ENCODE peak calls at places on chromosomes 12 and 14, in nine cellular contexts. One of them, this sample, is unnamed.

GRCh38 chr12:76255281-76255680 is 92.9 kb downstream of the BBS10 start:
- DNase-seq in coronary artery: no peak
- DNase-seq in nephron progenitor cell: no peak
- DNase-seq in fibroblast of mammary gland: no peak
- DNase-seq in stomach: no peak
- DNase-seq in right atrium auricular region: no peak
- DNase-seq in psoas muscle: no peak
- DNase-seq in SK-N-SH: no peak
- DNase-seq in uterus: no peak
- DNase-seq in this sample: no peak

GRCh38 chr12:55019784-55020183 is at the start of gene NEUROD4:
- DNase-seq in coronary artery: no peak
- DNase-seq in nephron progenitor cell: peak; percentile 86
- DNase-seq in fibroblast of mammary gland: peak; percentile 64
- DNase-seq in stomach: peak; percentile 40
- DNase-seq in right atrium auricular region: no peak
- DNase-seq in psoas muscle: no peak
- DNase-seq in SK-N-SH: no peak
- DNase-seq in uterus: no peak
- DNase-seq in this sample: peak; percentile 89

GRCh38 chr12:130423136-130423535 is 85.4 kb downstream of the PIWIL1 start:
- DNase-seq in coronary artery: peak; percentile 24
- DNase-seq in nephron progenitor cell: no peak
- DNase-seq in fibroblast of mammary gland: no peak
- DNase-seq in stomach: no peak
- DNase-seq in right atrium auricular region: no peak
- DNase-seq in psoas muscle: no peak
- DNase-seq in SK-N-SH: no peak
- DNase-seq in uterus: no peak
- DNase-seq in this sample: no peak

GRCh38 chr12:132262256-132263060 is 66.9 kb downstream of the GALNT9 start:
- DNase-seq in coronary artery: no peak
- DNase-seq in nephron progenitor cell: no peak
- DNase-seq in fibroblast of mammary gland: no peak
- DNase-seq in stomach: no peak
- DNase-seq in right atrium auricular region: no peak
- DNase-seq in psoas muscle: no peak
- DNase-seq in SK-N-SH: no peak
- DNase-seq in uterus: no peak
- DNase-seq in this sample: no peak

GRCh38 chr12:104106965-104107364 is 31.0 kb downstream of the NFYB start:
- DNase-seq in coronary artery: no peak
- DNase-seq in nephron progenitor cell: no peak
- DNase-seq in fibroblast of mammary gland: no peak
- DNase-seq in stomach: no peak
- DNase-seq in right atrium auricular region: no peak
- DNase-seq in psoas muscle: no peak
- DNase-seq in SK-N-SH: no peak
- DNase-seq in uterus: no peak
- DNase-seq in this sample: no peak

GRCh38 chr12:123102781-123103503 is 47.9 kb downstream of the PITPNM2 start:
- DNase-seq in coronary artery: no peak
- DNase-seq in nephron progenitor cell: no peak
- DNase-seq in fibroblast of mammary gland: no peak
- DNase-seq in stomach: no peak
- DNase-seq in right atrium auricular region: no peak
- DNase-seq in psoas muscle: no peak
- DNase-seq in SK-N-SH: no peak
- DNase-seq in uterus: no peak
- DNase-seq in this sample: no peak

GRCh38 chr12:53219116-53219955 is 12.3 kb upstream of the ITGB7 start:
- DNase-seq in coronary artery: no peak
- DNase-seq in nephron progenitor cell: no peak
- DNase-seq in fibroblast of mammary gland: peak; percentile 44
- DNase-seq in stomach: no peak
- DNase-seq in right atrium auricular region: no peak
- DNase-seq in psoas muscle: peak; percentile 55
- DNase-seq in SK-N-SH: no peak
- DNase-seq in uterus: no peak
- DNase-seq in this sample: no peak

GRCh38 chr14:50402965-50403364 is 6.3 kb upstream of the CDKL1 start:
- DNase-seq in coronary artery: no peak
- DNase-seq in nephron progenitor cell: no peak
- DNase-seq in fibroblast of mammary gland: peak; percentile 27
- DNase-seq in stomach: no peak
- DNase-seq in right atrium auricular region: no peak
- DNase-seq in psoas muscle: no peak
- DNase-seq in SK-N-SH: no peak
- DNase-seq in uterus: no peak
- DNase-seq in this sample: no peak

GRCh38 chr12:103858953-103859601 is 18.0 kb upstream of the NT5DC3 start:
- DNase-seq in coronary artery: peak; percentile 92
- DNase-seq in nephron progenitor cell: no peak
- DNase-seq in fibroblast of mammary gland: peak; percentile 94
- DNase-seq in stomach: peak; percentile 42
- DNase-seq in right atrium auricular region: peak; percentile 76
- DNase-seq in psoas muscle: peak; percentile 61
- DNase-seq in SK-N-SH: no peak
- DNase-seq in uterus: peak; percentile 93
- DNase-seq in this sample: no peak

GRCh38 chr14:50906326-50906725 is 34.5 kb downstream of the ABHD12B start:
- DNase-seq in coronary artery: no peak
- DNase-seq in nephron progenitor cell: no peak
- DNase-seq in fibroblast of mammary gland: no peak
- DNase-seq in stomach: no peak
- DNase-seq in right atrium auricular region: no peak
- DNase-seq in psoas muscle: no peak
- DNase-seq in SK-N-SH: no peak
- DNase-seq in uterus: no peak
- DNase-seq in this sample: no peak

GRCh38 chr12:107411792-107412535 is 273.6 kb upstream of the PWP1 start:
- DNase-seq in coronary artery: no peak
- DNase-seq in nephron progenitor cell: no peak
- DNase-seq in fibroblast of mammary gland: peak; percentile 78
- DNase-seq in stomach: no peak
- DNase-seq in right atrium auricular region: no peak
- DNase-seq in psoas muscle: no peak
- DNase-seq in SK-N-SH: no peak
- DNase-seq in uterus: no peak
- DNase-seq in this sample: no peak

GRCh38 chr14:94337274-94337673 is 14.1 kb upstream of the SERPINA6 start:
- DNase-seq in coronary artery: no peak
- DNase-seq in nephron progenitor cell: no peak
- DNase-seq in fibroblast of mammary gland: peak; percentile 81
- DNase-seq in stomach: no peak
- DNase-seq in right atrium auricular region: no peak
- DNase-seq in psoas muscle: no peak
- DNase-seq in SK-N-SH: no peak
- DNase-seq in uterus: no peak
- DNase-seq in this sample: no peak

GRCh38 chr12:2732290-2732689 is 62.5 kb upstream of the FKBP4 start:
- DNase-seq in coronary artery: no peak
- DNase-seq in nephron progenitor cell: no peak
- DNase-seq in fibroblast of mammary gland: no peak
- DNase-seq in stomach: no peak
- DNase-seq in right atrium auricular region: no peak
- DNase-seq in psoas muscle: no peak
- DNase-seq in SK-N-SH: no peak
- DNase-seq in uterus: no peak
- DNase-seq in this sample: no peak

GRCh38 chr12:68435816-68436215 is 103.7 kb upstream of the MDM1 start:
- DNase-seq in coronary artery: no peak
- DNase-seq in nephron progenitor cell: no peak
- DNase-seq in fibroblast of mammary gland: no peak
- DNase-seq in stomach: no peak
- DNase-seq in right atrium auricular region: no peak
- DNase-seq in psoas muscle: no peak
- DNase-seq in SK-N-SH: no peak
- DNase-seq in uterus: no peak
- DNase-seq in this sample: no peak

GRCh38 chr14:100054553-100055075 is 10.6 kb upstream of the EVL start:
- DNase-seq in coronary artery: no peak
- DNase-seq in nephron progenitor cell: no peak
- DNase-seq in fibroblast of mammary gland: no peak
- DNase-seq in stomach: no peak
- DNase-seq in right atrium auricular region: no peak
- DNase-seq in psoas muscle: no peak
- DNase-seq in SK-N-SH: no peak
- DNase-seq in uterus: no peak
- DNase-seq in this sample: no peak

GRCh38 chr12:109998241-109998903 is 858 bp upstream of the ANKRD13A start:
- DNase-seq in coronary artery: no peak
- DNase-seq in nephron progenitor cell: no peak
- DNase-seq in fibroblast of mammary gland: no peak
- DNase-seq in stomach: no peak
- DNase-seq in right atrium auricular region: no peak
- DNase-seq in psoas muscle: no peak
- DNase-seq in SK-N-SH: no peak
- DNase-seq in uterus: no peak
- DNase-seq in this sample: no peak

GRCh38 chr14:69877492-69877891 is 1.7 kb upstream of the SMOC1 start:
- DNase-seq in coronary artery: no peak
- DNase-seq in nephron progenitor cell: no peak
- DNase-seq in fibroblast of mammary gland: peak; percentile 67
- DNase-seq in stomach: no peak
- DNase-seq in right atrium auricular region: no peak
- DNase-seq in psoas muscle: no peak
- DNase-seq in SK-N-SH: peak; percentile 61
- DNase-seq in uterus: no peak
- DNase-seq in this sample: no peak
- TF ChIP-seq CTCF in coronary artery: no peak
- TF ChIP-seq CTCF in nephron progenitor cell: peak; percentile 41
- TF ChIP-seq CTCF in fibroblast of mammary gland: peak; percentile 70
- TF ChIP-seq CTCF in stomach: no peak
- TF ChIP-seq CTCF in right atrium auricular region: peak; percentile 52
- TF ChIP-seq CTCF in psoas muscle: peak; percentile 55
- TF ChIP-seq CTCF in SK-N-SH: peak; percentile 46
- TF ChIP-seq CTCF in uterus: no peak
- TF ChIP-seq CTCF in this sample: peak; percentile 74

GRCh38 chr14:101889898-101890297 is 74.5 kb upstream of the DYNC1H1 start:
- DNase-seq in coronary artery: no peak
- DNase-seq in nephron progenitor cell: no peak
- DNase-seq in fibroblast of mammary gland: peak; percentile 30
- DNase-seq in stomach: no peak
- DNase-seq in right atrium auricular region: no peak
- DNase-seq in psoas muscle: no peak
- DNase-seq in SK-N-SH: no peak
- DNase-seq in uterus: no peak
- DNase-seq in this sample: no peak
- TF ChIP-seq CTCF in coronary artery: no peak
- TF ChIP-seq CTCF in nephron progenitor cell: no peak
- TF ChIP-seq CTCF in fibroblast of mammary gland: peak; percentile 8
- TF ChIP-seq CTCF in stomach: no peak
- TF ChIP-seq CTCF in right atrium auricular region: no peak
- TF ChIP-seq CTCF in psoas muscle: no peak
- TF ChIP-seq CTCF in SK-N-SH: peak; percentile 22
- TF ChIP-seq CTCF in uterus: no peak
- TF ChIP-seq CTCF in this sample: no peak

GRCh38 chr12:125341422-125341821 is 276.2 kb downstream of the AACS start:
- DNase-seq in coronary artery: no peak
- DNase-seq in nephron progenitor cell: no peak
- DNase-seq in fibroblast of mammary gland: no peak
- DNase-seq in stomach: no peak
- DNase-seq in right atrium auricular region: no peak
- DNase-seq in psoas muscle: no peak
- DNase-seq in SK-N-SH: no peak
- DNase-seq in uterus: no peak
- DNase-seq in this sample: no peak

GRCh38 chr12:125343649-125344048 is 278.4 kb downstream of the AACS start:
- DNase-seq in coronary artery: no peak
- DNase-seq in nephron progenitor cell: no peak
- DNase-seq in fibroblast of mammary gland: no peak
- DNase-seq in stomach: no peak
- DNase-seq in right atrium auricular region: no peak
- DNase-seq in psoas muscle: no peak
- DNase-seq in SK-N-SH: no peak
- DNase-seq in uterus: no peak
- DNase-seq in this sample: no peak

GRCh38 chr12:125336246-125336645 is 271.0 kb downstream of the AACS start:
- DNase-seq in coronary artery: no peak
- DNase-seq in nephron progenitor cell: no peak
- DNase-seq in fibroblast of mammary gland: no peak
- DNase-seq in stomach: no peak
- DNase-seq in right atrium auricular region: no peak
- DNase-seq in psoas muscle: no peak
- DNase-seq in SK-N-SH: no peak
- DNase-seq in uterus: no peak
- DNase-seq in this sample: no peak

GRCh38 chr12:125346361-125346760 is 281.1 kb downstream of the AACS start:
- DNase-seq in coronary artery: no peak
- DNase-seq in nephron progenitor cell: no peak
- DNase-seq in fibroblast of mammary gland: no peak
- DNase-seq in stomach: no peak
- DNase-seq in right atrium auricular region: no peak
- DNase-seq in psoas muscle: no peak
- DNase-seq in SK-N-SH: no peak
- DNase-seq in uterus: no peak
- DNase-seq in this sample: no peak

GRCh38 chr12:125340791-125341190 is 275.6 kb downstream of the AACS start:
- DNase-seq in coronary artery: no peak
- DNase-seq in nephron progenitor cell: no peak
- DNase-seq in fibroblast of mammary gland: peak; percentile 58
- DNase-seq in stomach: no peak
- DNase-seq in right atrium auricular region: peak; percentile 59
- DNase-seq in psoas muscle: no peak
- DNase-seq in SK-N-SH: no peak
- DNase-seq in uterus: no peak
- DNase-seq in this sample: no peak
- TF ChIP-seq CTCF in coronary artery: no peak
- TF ChIP-seq CTCF in nephron progenitor cell: no peak
- TF ChIP-seq CTCF in fibroblast of mammary gland: no peak
- TF ChIP-seq CTCF in stomach: no peak
- TF ChIP-seq CTCF in right atrium auricular region: no peak
- TF ChIP-seq CTCF in psoas muscle: no peak
- TF ChIP-seq CTCF in SK-N-SH: no peak
- TF ChIP-seq CTCF in uterus: no peak
- TF ChIP-seq CTCF in this sample: no peak

DNA sequence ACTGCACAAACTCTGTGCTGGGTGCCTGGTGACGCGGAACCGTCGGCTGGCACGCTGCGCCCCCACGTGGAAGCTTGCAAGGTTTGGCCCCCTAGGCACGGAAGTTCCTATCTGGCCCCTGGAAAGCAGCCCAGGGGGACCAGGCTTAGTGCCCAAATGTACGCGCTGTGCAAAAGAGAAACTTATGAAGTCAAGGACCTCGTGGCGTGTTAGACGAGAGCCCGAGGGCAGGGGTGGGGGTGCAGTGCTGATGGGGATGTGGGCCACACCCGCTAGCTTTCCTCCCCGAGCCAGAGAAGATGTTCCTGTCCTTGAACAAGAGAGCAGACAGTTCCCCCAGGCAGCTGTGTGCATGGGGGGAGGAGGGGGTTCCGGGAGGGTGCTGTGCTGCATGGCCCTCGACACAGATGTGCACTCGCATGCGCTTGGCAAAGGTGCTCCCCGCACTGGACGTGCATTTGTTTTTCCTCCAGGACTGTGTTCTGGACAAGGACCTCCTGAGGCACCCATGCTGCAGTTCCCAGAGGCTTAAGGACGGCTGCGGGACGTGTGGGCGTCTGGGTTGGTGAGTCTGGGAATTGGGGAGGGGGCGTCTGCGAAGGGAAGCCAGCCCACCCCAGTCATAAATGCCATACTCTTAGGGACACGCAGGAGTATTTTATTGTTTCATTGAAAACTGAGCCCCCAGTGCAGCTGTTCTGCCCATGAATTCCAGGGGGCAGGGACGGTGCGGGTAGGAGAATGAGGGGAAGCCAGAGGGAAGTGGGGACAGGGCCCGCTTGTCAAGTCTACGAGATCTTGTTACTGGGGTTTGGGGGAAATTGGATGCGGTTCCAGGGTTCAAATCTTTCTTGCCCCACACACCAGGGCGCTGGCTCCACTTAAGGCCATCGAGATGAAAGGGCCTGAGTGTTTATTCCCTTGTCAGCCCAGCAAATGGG is 80.0 kb downstream of the NTF3 start:
- DNase-seq in coronary artery: peak; percentile 72
- DNase-seq in nephron progenitor cell: peak; percentile 58
- DNase-seq in fibroblast of mammary gland: no peak
- DNase-seq in stomach: no peak
- DNase-seq in right atrium auricular region: peak; percentile 56
- DNase-seq in psoas muscle: peak; percentile 27
- DNase-seq in SK-N-SH: peak; percentile 43
- DNase-seq in uterus: no peak
- DNase-seq in this sample: no peak
- TF ChIP-seq CTCF in coronary artery: peak; percentile 46
- TF ChIP-seq CTCF in nephron progenitor cell: peak; percentile 42
- TF ChIP-seq CTCF in fibroblast of mammary gland: no peak
- TF ChIP-seq CTCF in stomach: peak; percentile 16
- TF ChIP-seq CTCF in right atrium auricular region: peak; percentile 61
- TF ChIP-seq CTCF in psoas muscle: peak; percentile 43
- TF ChIP-seq CTCF in SK-N-SH: peak; percentile 66
- TF ChIP-seq CTCF in uterus: no peak
- TF ChIP-seq CTCF in this sample: no peak

This sample was measured in glutamatergic neuron.